ENCODE peak calls at places on chromosome 17, in ten cellular contexts. One of them, this sample, is unnamed.

GRCh38 chr17:3885970-3886369 is 6.9 kb downstream of the CAMKK1 start:
- DNase-seq in A549: peak; percentile 73
- DNase-seq in stromal cell of bone marrow: peak; percentile 57
- DNase-seq in NCI-H748 treated with DMSO at 0.1 percent for 48 hours: no peak
- DNase-seq in AG04450: no peak
- DNase-seq in right cardiac atrium: no peak
- DNase-seq in AG08395: peak; percentile 64
- DNase-seq in fibroblast of mammary gland: peak; percentile 82
- DNase-seq in neural crest cell: no peak
- DNase-seq in fibroblast of the conjunctiva: peak; percentile 61
- DNase-seq in this sample: peak; percentile 57

GRCh38 chr17:7047566-7047965 is 3.7 kb upstream of the SLC16A11 start:
- DNase-seq in fibroblast of mammary gland: no peak
- DNase-seq in neural crest cell: no peak
- DNase-seq in AG08395: no peak
- DNase-seq in stromal cell of bone marrow: no peak
- DNase-seq in AG04450: no peak
- DNase-seq in right cardiac atrium: no peak
- DNase-seq in fibroblast of the conjunctiva: no peak
- DNase-seq in A549: no peak
- DNase-seq in NCI-H748 treated with DMSO at 0.1 percent for 48 hours: no peak
- DNase-seq in this sample: no peak

GRCh38 chr17:21173543-21173942 is 40.4 kb downstream of the TMEM11 start:
- DNase-seq in stromal cell of bone marrow: no peak
- DNase-seq in right cardiac atrium: no peak
- DNase-seq in fibroblast of the conjunctiva: no peak
- DNase-seq in neural crest cell: no peak
- DNase-seq in NCI-H748 treated with DMSO at 0.1 percent for 48 hours: no peak
- DNase-seq in AG08395: no peak
- DNase-seq in fibroblast of mammary gland: no peak
- DNase-seq in AG04450: no peak
- DNase-seq in A549: no peak
- DNase-seq in this sample: no peak

GRCh38 chr17:58640202-58640601 is 51.6 kb downstream of the TEX14 start:
- DNase-seq in right cardiac atrium: no peak
- DNase-seq in fibroblast of mammary gland: no peak
- DNase-seq in stromal cell of bone marrow: no peak
- DNase-seq in neural crest cell: no peak
- DNase-seq in AG08395: no peak
- DNase-seq in A549: no peak
- DNase-seq in fibroblast of the conjunctiva: no peak
- DNase-seq in AG04450: no peak
- DNase-seq in NCI-H748 treated with DMSO at 0.1 percent for 48 hours: no peak
- DNase-seq in this sample: no peak

GRCh38 chr17:77696720-77697460 is 261.6 kb upstream of the TNRC6C start:
- DNase-seq in fibroblast of the conjunctiva: no peak
- DNase-seq in A549: no peak
- DNase-seq in stromal cell of bone marrow: no peak
- DNase-seq in right cardiac atrium: no peak
- DNase-seq in AG04450: no peak
- DNase-seq in AG08395: no peak
- DNase-seq in fibroblast of mammary gland: no peak
- DNase-seq in neural crest cell: no peak
- DNase-seq in NCI-H748 treated with DMSO at 0.1 percent for 48 hours: no peak
- DNase-seq in this sample: no peak

GRCh38 chr17:82056729-82057621 is 5.3 kb downstream of the GPS1 start:
- DNase-seq in AG08395: no peak
- DNase-seq in fibroblast of the conjunctiva: no peak
- DNase-seq in fibroblast of mammary gland: no peak
- DNase-seq in stromal cell of bone marrow: no peak
- DNase-seq in neural crest cell: no peak
- DNase-seq in NCI-H748 treated with DMSO at 0.1 percent for 48 hours: no peak
- DNase-seq in AG04450: no peak
- DNase-seq in right cardiac atrium: peak; percentile 54
- DNase-seq in A549: no peak
- DNase-seq in this sample: no peak

GRCh38 chr17:57477483-57478357 is 221.4 kb downstream of the MSI2 start:
- DNase-seq in fibroblast of the conjunctiva: no peak
- DNase-seq in stromal cell of bone marrow: no peak
- DNase-seq in right cardiac atrium: peak; percentile 65
- DNase-seq in fibroblast of mammary gland: no peak
- DNase-seq in A549: no peak
- DNase-seq in AG08395: no peak
- DNase-seq in NCI-H748 treated with DMSO at 0.1 percent for 48 hours: no peak
- DNase-seq in AG04450: no peak
- DNase-seq in neural crest cell: no peak
- DNase-seq in this sample: no peak

GRCh38 chr17:7041607-7042506 is 2.0 kb downstream of the SLC16A11 start:
- DNase-seq in NCI-H748 treated with DMSO at 0.1 percent for 48 hours: no peak
- DNase-seq in right cardiac atrium: peak; percentile 67
- DNase-seq in neural crest cell: no peak
- DNase-seq in fibroblast of the conjunctiva: no peak
- DNase-seq in stromal cell of bone marrow: no peak
- DNase-seq in AG04450: no peak
- DNase-seq in AG08395: no peak
- DNase-seq in fibroblast of mammary gland: no peak
- DNase-seq in A549: no peak
- DNase-seq in this sample: no peak

GRCh38 chr17:6555331-6556120 is 829 bp downstream of the PITPNM3 start:
- DNase-seq in NCI-H748 treated with DMSO at 0.1 percent for 48 hours: no peak
- DNase-seq in A549: no peak
- DNase-seq in AG04450: no peak
- DNase-seq in fibroblast of mammary gland: peak; percentile 48
- DNase-seq in right cardiac atrium: peak; percentile 54
- DNase-seq in fibroblast of the conjunctiva: no peak
- DNase-seq in AG08395: peak; percentile 47
- DNase-seq in neural crest cell: no peak
- DNase-seq in stromal cell of bone marrow: no peak
- DNase-seq in this sample: peak; percentile 5

GRCh38 chr17:47188266-47188665 is 829 bp downstream of the CDC27 start:
- DNase-seq in right cardiac atrium: no peak
- DNase-seq in AG08395: peak; percentile 17
- DNase-seq in neural crest cell: no peak
- DNase-seq in stromal cell of bone marrow: no peak
- DNase-seq in fibroblast of the conjunctiva: peak; percentile 18
- DNase-seq in fibroblast of mammary gland: peak; percentile 79
- DNase-seq in A549: peak; percentile 24
- DNase-seq in NCI-H748 treated with DMSO at 0.1 percent for 48 hours: no peak
- DNase-seq in AG04450: no peak
- DNase-seq in this sample: peak; percentile 15

GRCh38 chr17:3547628-3548027 is 10.0 kb downstream of the TRPV3 start:
- DNase-seq in stromal cell of bone marrow: no peak
- DNase-seq in fibroblast of mammary gland: no peak
- DNase-seq in neural crest cell: no peak
- DNase-seq in NCI-H748 treated with DMSO at 0.1 percent for 48 hours: no peak
- DNase-seq in fibroblast of the conjunctiva: no peak
- DNase-seq in right cardiac atrium: no peak
- DNase-seq in A549: no peak
- DNase-seq in AG04450: no peak
- DNase-seq in AG08395: no peak
- DNase-seq in this sample: no peak

GRCh38 chr17:63692195-63692816 is 7.6 kb downstream of the LIMD2 start:
- DNase-seq in A549: peak; percentile 29
- DNase-seq in AG08395: no peak
- DNase-seq in AG04450: no peak
- DNase-seq in fibroblast of the conjunctiva: no peak
- DNase-seq in neural crest cell: no peak
- DNase-seq in right cardiac atrium: no peak
- DNase-seq in NCI-H748 treated with DMSO at 0.1 percent for 48 hours: no peak
- DNase-seq in stromal cell of bone marrow: no peak
- DNase-seq in fibroblast of mammary gland: no peak
- DNase-seq in this sample: no peak

GRCh38 chr17:64200080-64201042 is 62.7 kb downstream of the TEX2 start:
- DNase-seq in AG04450: no peak
- DNase-seq in right cardiac atrium: no peak
- DNase-seq in neural crest cell: no peak
- DNase-seq in stromal cell of bone marrow: no peak
- DNase-seq in fibroblast of mammary gland: peak; percentile 51
- DNase-seq in AG08395: peak; percentile 66
- DNase-seq in fibroblast of the conjunctiva: no peak
- DNase-seq in NCI-H748 treated with DMSO at 0.1 percent for 48 hours: peak; percentile 31
- DNase-seq in A549: no peak
- DNase-seq in this sample: no peak

GRCh38 chr17:44916781-44917241 is 1.5 kb upstream of the GFAP start:
- DNase-seq in A549: no peak
- DNase-seq in neural crest cell: no peak
- DNase-seq in stromal cell of bone marrow: no peak
- DNase-seq in NCI-H748 treated with DMSO at 0.1 percent for 48 hours: no peak
- DNase-seq in right cardiac atrium: peak; percentile 86
- DNase-seq in fibroblast of mammary gland: peak; percentile 19
- DNase-seq in fibroblast of the conjunctiva: peak; percentile 57
- DNase-seq in AG08395: peak; percentile 58
- DNase-seq in AG04450: no peak
- DNase-seq in this sample: no peak

GRCh38 chr17:3693829-3694231 is 2.1 kb downstream of the P2RX5 start:
- DNase-seq in fibroblast of the conjunctiva: no peak
- DNase-seq in NCI-H748 treated with DMSO at 0.1 percent for 48 hours: no peak
- DNase-seq in AG08395: no peak
- DNase-seq in A549: no peak
- DNase-seq in fibroblast of mammary gland: no peak
- DNase-seq in right cardiac atrium: no peak
- DNase-seq in neural crest cell: no peak
- DNase-seq in stromal cell of bone marrow: no peak
- DNase-seq in AG04450: no peak
- DNase-seq in this sample: no peak

GRCh38 chr17:1762906-1763829 is 1.3 kb downstream of the SERPINF1 start:
- DNase-seq in A549: peak; percentile 38
- DNase-seq in fibroblast of the conjunctiva: peak; percentile 87
- DNase-seq in AG04450: peak; percentile 43
- DNase-seq in fibroblast of mammary gland: peak; percentile 94
- DNase-seq in right cardiac atrium: peak; percentile 74
- DNase-seq in stromal cell of bone marrow: peak; percentile 63
- DNase-seq in NCI-H748 treated with DMSO at 0.1 percent for 48 hours: no peak
- DNase-seq in neural crest cell: no peak
- DNase-seq in AG08395: peak; percentile 74
- DNase-seq in this sample: peak; percentile 59

This sample was measured in GM04504.